ENCODE peak calls at places on chromosome 21, in ten cellular contexts. One of them, this sample, is unnamed.

GRCh38 chr21:26085882-26086281 is 84.7 kb downstream of the APP start:
- DNase-seq in CD4-positive, alpha-beta T cell: no peak
- DNase-seq in T-helper 2 cell: no peak
- DNase-seq in mucosa of descending colon: no peak
- DNase-seq in NCI-H345: no peak
- DNase-seq in endothelial cell of umbilical vein: no peak
- DNase-seq in IMR-90: no peak
- DNase-seq in H54: no peak
- DNase-seq in kidney tubule cell: no peak
- DNase-seq in EH: no peak
- DNase-seq in this sample: no peak

GRCh38 chr21:17340081-17340480 is 172.8 kb upstream of the CXADR start:
- DNase-seq in NCI-H345: no peak
- DNase-seq in CD4-positive, alpha-beta T cell: no peak
- DNase-seq in endothelial cell of umbilical vein: no peak
- DNase-seq in mucosa of descending colon: no peak
- DNase-seq in IMR-90: no peak
- DNase-seq in kidney tubule cell: no peak
- DNase-seq in EH: no peak
- DNase-seq in T-helper 2 cell: no peak
- DNase-seq in H54: no peak
- DNase-seq in this sample: no peak

GRCh38 chr21:33230518-33231324 is 983 bp downstream of the IFNAR2 start:
- DNase-seq in CD4-positive, alpha-beta T cell: peak; percentile 27
- DNase-seq in kidney tubule cell: peak; percentile 91
- DNase-seq in mucosa of descending colon: peak; percentile 84
- DNase-seq in endothelial cell of umbilical vein: peak; percentile 83
- DNase-seq in T-helper 2 cell: peak; percentile 41
- DNase-seq in H54: peak; percentile 63
- DNase-seq in IMR-90: peak; percentile 75
- DNase-seq in NCI-H345: peak; percentile 56
- DNase-seq in EH: peak; percentile 63
- DNase-seq in this sample: peak; percentile 51

GRCh38 chr21:33546076-33546475 is 3.2 kb downstream of the SON start:
- DNase-seq in CD4-positive, alpha-beta T cell: no peak
- DNase-seq in EH: no peak
- DNase-seq in kidney tubule cell: no peak
- DNase-seq in T-helper 2 cell: no peak
- DNase-seq in IMR-90: no peak
- DNase-seq in H54: no peak
- DNase-seq in mucosa of descending colon: no peak
- DNase-seq in endothelial cell of umbilical vein: no peak
- DNase-seq in NCI-H345: no peak
- DNase-seq in this sample: no peak

GRCh38 chr21:36150192-36150711 is 6.4 kb upstream of the DOP1B start:
- DNase-seq in T-helper 2 cell: no peak
- DNase-seq in CD4-positive, alpha-beta T cell: no peak
- DNase-seq in kidney tubule cell: peak; percentile 27
- DNase-seq in endothelial cell of umbilical vein: peak; percentile 40
- DNase-seq in mucosa of descending colon: no peak
- DNase-seq in EH: peak; percentile 75
- DNase-seq in H54: no peak
- DNase-seq in IMR-90: peak; percentile 54
- DNase-seq in NCI-H345: no peak
- DNase-seq in this sample: no peak

GRCh38 chr21:41107602-41108001 is 60.4 kb upstream of the BACE2 start:
- DNase-seq in CD4-positive, alpha-beta T cell: no peak
- DNase-seq in T-helper 2 cell: no peak
- DNase-seq in kidney tubule cell: no peak
- DNase-seq in endothelial cell of umbilical vein: no peak
- DNase-seq in NCI-H345: no peak
- DNase-seq in H54: no peak
- DNase-seq in mucosa of descending colon: no peak
- DNase-seq in EH: no peak
- DNase-seq in IMR-90: no peak
- DNase-seq in this sample: no peak

GRCh38 chr21:34560609-34561008 is 48.6 kb upstream of the KCNE1 start:
- DNase-seq in EH: no peak
- DNase-seq in endothelial cell of umbilical vein: no peak
- DNase-seq in H54: no peak
- DNase-seq in kidney tubule cell: no peak
- DNase-seq in IMR-90: no peak
- DNase-seq in NCI-H345: no peak
- DNase-seq in T-helper 2 cell: no peak
- DNase-seq in CD4-positive, alpha-beta T cell: no peak
- DNase-seq in mucosa of descending colon: no peak
- DNase-seq in this sample: no peak

GRCh38 chr21:40155563-40155962 is 288.3 kb downstream of the PCP4 start:
- DNase-seq in endothelial cell of umbilical vein: no peak
- DNase-seq in CD4-positive, alpha-beta T cell: no peak
- DNase-seq in H54: no peak
- DNase-seq in EH: no peak
- DNase-seq in kidney tubule cell: no peak
- DNase-seq in IMR-90: no peak
- DNase-seq in NCI-H345: no peak
- DNase-seq in mucosa of descending colon: no peak
- DNase-seq in T-helper 2 cell: no peak
- DNase-seq in this sample: no peak

GRCh38 chr21:24046816-24047443 is 1560.4 kb downstream of the MRPL39 start:
- DNase-seq in kidney tubule cell: no peak
- DNase-seq in IMR-90: no peak
- DNase-seq in NCI-H345: no peak
- DNase-seq in endothelial cell of umbilical vein: peak; percentile 49
- DNase-seq in T-helper 2 cell: no peak
- DNase-seq in EH: no peak
- DNase-seq in CD4-positive, alpha-beta T cell: no peak
- DNase-seq in mucosa of descending colon: no peak
- DNase-seq in H54: no peak
- DNase-seq in this sample: no peak

GRCh38 chr21:15121097-15121654 is 56.4 kb upstream of the NRIP1 start:
- DNase-seq in CD4-positive, alpha-beta T cell: no peak
- DNase-seq in NCI-H345: no peak
- DNase-seq in EH: no peak
- DNase-seq in mucosa of descending colon: no peak
- DNase-seq in kidney tubule cell: no peak
- DNase-seq in H54: no peak
- DNase-seq in T-helper 2 cell: no peak
- DNase-seq in endothelial cell of umbilical vein: no peak
- DNase-seq in IMR-90: no peak
- DNase-seq in this sample: no peak

GRCh38 chr21:15755125-15755524 is 25.3 kb downstream of the USP25 start:
- DNase-seq in kidney tubule cell: no peak
- DNase-seq in EH: no peak
- DNase-seq in CD4-positive, alpha-beta T cell: no peak
- DNase-seq in mucosa of descending colon: no peak
- DNase-seq in endothelial cell of umbilical vein: no peak
- DNase-seq in T-helper 2 cell: no peak
- DNase-seq in NCI-H345: no peak
- DNase-seq in IMR-90: no peak
- DNase-seq in H54: no peak
- DNase-seq in this sample: no peak

GRCh38 chr21:45419162-45419561 is 14.2 kb downstream of the COL18A1 start:
- DNase-seq in kidney tubule cell: no peak
- DNase-seq in NCI-H345: no peak
- DNase-seq in H54: no peak
- DNase-seq in T-helper 2 cell: no peak
- DNase-seq in IMR-90: no peak
- DNase-seq in CD4-positive, alpha-beta T cell: no peak
- DNase-seq in EH: no peak
- DNase-seq in endothelial cell of umbilical vein: no peak
- DNase-seq in mucosa of descending colon: peak; percentile 37
- DNase-seq in this sample: no peak

GRCh38 chr21:44846485-44847260 is 26.8 kb downstream of the PTTG1IP start:
- DNase-seq in kidney tubule cell: peak; percentile 67
- DNase-seq in CD4-positive, alpha-beta T cell: peak; percentile 58
- DNase-seq in EH: peak; percentile 62
- DNase-seq in H54: no peak
- DNase-seq in mucosa of descending colon: peak; percentile 81
- DNase-seq in endothelial cell of umbilical vein: no peak
- DNase-seq in T-helper 2 cell: peak; percentile 40
- DNase-seq in IMR-90: peak; percentile 35
- DNase-seq in NCI-H345: no peak
- DNase-seq in this sample: peak; percentile 82

GRCh38 chr21:46118305-46118870 is 20.5 kb downstream of the COL6A2 start:
- DNase-seq in T-helper 2 cell: no peak
- DNase-seq in H54: no peak
- DNase-seq in endothelial cell of umbilical vein: no peak
- DNase-seq in kidney tubule cell: no peak
- DNase-seq in IMR-90: no peak
- DNase-seq in EH: no peak
- DNase-seq in CD4-positive, alpha-beta T cell: peak; percentile 2
- DNase-seq in NCI-H345: no peak
- DNase-seq in mucosa of descending colon: peak; percentile 26
- DNase-seq in this sample: no peak

GRCh38 chr21:18369115-18369514 is 34.5 kb downstream of the TMPRSS15 start:
- DNase-seq in T-helper 2 cell: peak; percentile 1
- DNase-seq in CD4-positive, alpha-beta T cell: no peak
- DNase-seq in NCI-H345: peak; percentile 45
- DNase-seq in IMR-90: no peak
- DNase-seq in mucosa of descending colon: no peak
- DNase-seq in H54: no peak
- DNase-seq in EH: no peak
- DNase-seq in kidney tubule cell: peak; percentile 1
- DNase-seq in endothelial cell of umbilical vein: peak; percentile 1
- DNase-seq in this sample: no peak

GRCh38 chr21:25790122-25790951 is 55.6 kb downstream of the GABPA start:
- DNase-seq in T-helper 2 cell: peak; percentile 28
- DNase-seq in NCI-H345: peak; percentile 64
- DNase-seq in IMR-90: peak; percentile 41
- DNase-seq in kidney tubule cell: peak; percentile 38
- DNase-seq in mucosa of descending colon: no peak
- DNase-seq in EH: peak; percentile 49
- DNase-seq in endothelial cell of umbilical vein: peak; percentile 63
- DNase-seq in H54: peak; percentile 15
- DNase-seq in CD4-positive, alpha-beta T cell: no peak
- DNase-seq in this sample: peak; percentile 20